ENCODE peak calls at places on chromosomes 11 and 22, in five cellular contexts. One of them, this sample, is unnamed.

GRCh38 chr11:2259466-2259830 is 10.9 kb downstream of the ASCL2 start:
- ATAC-seq in GM12878: no peak
- ATAC-seq in A549: peak; percentile 17
- ATAC-seq in K562: no peak
- ATAC-seq in upper lobe of left lung: no peak
- ATAC-seq in this sample: no peak

GRCh38 chr22:20672732-20673131 is 101.2 kb upstream of the SERPIND1 start:
- ATAC-seq in GM12878: no peak
- ATAC-seq in A549: no peak
- ATAC-seq in K562: no peak
- ATAC-seq in upper lobe of left lung: no peak
- ATAC-seq in this sample: no peak

GRCh38 chr11:6695377-6695776 is 12.2 kb upstream of the MRPL17 start:
- ATAC-seq in GM12878: no peak
- ATAC-seq in A549: no peak
- ATAC-seq in K562: no peak
- ATAC-seq in upper lobe of left lung: peak; percentile 67
- ATAC-seq in this sample: peak; percentile 84

GRCh38 chr11:40716344-40717178 is 742.9 kb downstream of the LRRC4C start:
- ATAC-seq in GM12878: no peak
- ATAC-seq in A549: no peak
- ATAC-seq in K562: no peak
- ATAC-seq in upper lobe of left lung: no peak
- ATAC-seq in this sample: no peak

GRCh38 chr22:22244337-22245250 is at the start of gene VPREB1:
- ATAC-seq in GM12878: no peak
- ATAC-seq in A549: no peak
- ATAC-seq in K562: no peak
- ATAC-seq in upper lobe of left lung: no peak
- ATAC-seq in this sample: no peak

GRCh38 chr22:19805821-19806212 is 45.2 kb downstream of the TBX1 start:
- ATAC-seq in GM12878: no peak
- ATAC-seq in A549: no peak
- ATAC-seq in K562: no peak
- ATAC-seq in upper lobe of left lung: no peak
- ATAC-seq in this sample: no peak

GRCh38 chr22:27667121-27667843 is 134.3 kb downstream of the MN1 start:
- ATAC-seq in GM12878: no peak
- ATAC-seq in A549: no peak
- ATAC-seq in K562: no peak
- ATAC-seq in upper lobe of left lung: no peak
- ATAC-seq in this sample: no peak

GRCh38 chr11:113447621-113448310 is 27.4 kb downstream of the DRD2 start:
- ATAC-seq in GM12878: no peak
- ATAC-seq in A549: no peak
- ATAC-seq in K562: peak; percentile 72
- ATAC-seq in upper lobe of left lung: no peak
- ATAC-seq in this sample: no peak

GRCh38 chr11:128685383-128686044 is 8.4 kb upstream of the FLI1 start:
- ATAC-seq in GM12878: peak; percentile 32
- ATAC-seq in A549: peak; percentile 27
- ATAC-seq in K562: no peak
- ATAC-seq in upper lobe of left lung: no peak
- ATAC-seq in this sample: no peak

GRCh38 chr11:123219066-123219697 is 24.1 kb upstream of the CLMP start:
- ATAC-seq in GM12878: no peak
- ATAC-seq in A549: peak; percentile 94
- ATAC-seq in K562: no peak
- ATAC-seq in upper lobe of left lung: peak; percentile 51
- ATAC-seq in this sample: peak; percentile 56

DNA sequence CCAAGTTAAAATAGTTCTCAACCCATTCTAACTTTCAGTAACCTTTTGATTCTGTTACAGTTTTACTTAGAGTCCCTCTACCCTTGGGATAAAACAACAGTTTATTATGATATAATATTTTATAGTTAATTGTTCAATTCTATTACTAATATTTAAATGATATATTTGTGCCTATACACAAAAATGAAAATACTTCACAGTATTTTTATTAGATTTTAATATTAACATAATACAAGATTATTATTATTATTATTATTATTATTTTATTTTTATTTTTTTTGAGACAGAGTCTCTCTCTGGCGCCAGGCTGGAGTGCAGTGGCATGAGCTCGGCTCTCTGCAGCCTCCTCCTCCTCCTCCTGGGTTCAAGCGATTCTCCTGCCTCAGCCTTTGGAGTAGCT is 416.7 kb downstream of the NTM start:
- ATAC-seq in GM12878: no peak
- ATAC-seq in A549: no peak
- ATAC-seq in K562: no peak
- ATAC-seq in upper lobe of left lung: no peak
- ATAC-seq in this sample: no peak
- H3K27ac ChIP-seq in GM12878: no peak overlapping the region
- H3K27ac ChIP-seq in A549: no peak overlapping the region
- H3K27ac ChIP-seq in K562: no peak overlapping the region
- H3K27ac ChIP-seq in upper lobe of left lung: no peak overlapping the region
- H3K27ac ChIP-seq in this sample: no peak overlapping the region

GRCh38 chr11:65860278-65861164 is at the start of gene MUS81:
- ATAC-seq in GM12878: peak; percentile 58
- ATAC-seq in A549: peak; percentile 74
- ATAC-seq in K562: peak; percentile 68
- ATAC-seq in upper lobe of left lung: peak; percentile 92
- ATAC-seq in this sample: peak; percentile 67

GRCh38 chr11:65858354-65859133 is 564 bp upstream of the CFL1 start:
- ATAC-seq in GM12878: no peak
- ATAC-seq in A549: peak; percentile 76
- ATAC-seq in K562: no peak
- ATAC-seq in upper lobe of left lung: no peak
- ATAC-seq in this sample: no peak

GRCh38 chr11:65859812-65860277 is 388 bp upstream of the MUS81 start:
- ATAC-seq in GM12878: no peak
- ATAC-seq in A549: peak; percentile 2
- ATAC-seq in K562: no peak
- ATAC-seq in upper lobe of left lung: no peak
- ATAC-seq in this sample: no peak

GRCh38 chr11:65857500-65858353 is at the start of gene CFL1:
- ATAC-seq in GM12878: peak; percentile 72
- ATAC-seq in A549: peak; percentile 1
- ATAC-seq in K562: peak; percentile 78
- ATAC-seq in upper lobe of left lung: peak; percentile 92
- ATAC-seq in this sample: peak; percentile 80

GRCh38 chr11:65859134-65859811 is 960 bp upstream of the MUS81 start:
- ATAC-seq in GM12878: peak; percentile 78
- ATAC-seq in A549: peak; percentile 82
- ATAC-seq in K562: peak; percentile 80
- ATAC-seq in upper lobe of left lung: peak; percentile 93
- ATAC-seq in this sample: peak; percentile 78
- TF ChIP-seq EP300 in GM12878: no peak
- TF ChIP-seq EP300 in A549: no peak
- TF ChIP-seq EP300 in K562: peak; percentile 10
- TF ChIP-seq EP300 in upper lobe of left lung: no peak
- TF ChIP-seq EP300 in this sample: no peak

DNA sequence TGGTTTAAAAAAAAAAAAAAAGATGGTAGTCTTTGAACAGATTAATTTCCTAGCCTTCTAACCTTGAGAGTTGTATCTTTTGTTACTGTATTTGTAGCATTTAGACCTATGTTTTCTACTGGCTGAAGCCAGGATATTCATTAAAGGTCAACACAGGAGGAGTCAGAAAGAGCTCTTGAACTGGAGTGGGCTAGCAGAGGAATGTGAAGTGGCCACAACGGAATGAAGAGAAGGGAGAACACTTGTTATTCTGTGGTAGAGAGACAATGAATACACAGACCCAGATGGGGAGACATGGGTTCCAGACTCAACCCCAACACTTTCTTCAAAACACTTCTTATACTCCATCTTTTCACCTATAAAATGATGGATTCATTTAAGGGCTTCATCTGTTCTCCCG is 88.1 kb downstream of the RELT start:
- ATAC-seq in GM12878: no peak
- ATAC-seq in A549: no peak
- ATAC-seq in K562: no peak
- ATAC-seq in upper lobe of left lung: peak; percentile 78
- ATAC-seq in this sample: no peak
- H3K4me1 ChIP-seq in GM12878: no peaks in the 10 kb centered on the region
- H3K4me1 ChIP-seq in A549: no peaks in the 10 kb centered on the region
- H3K4me1 ChIP-seq in K562: peaks cover under 1% of the 10 kb centered on the region
- H3K4me1 ChIP-seq in upper lobe of left lung: peaks cover 19% of the 10 kb centered on the region
- H3K4me1 ChIP-seq in this sample: peaks cover 9% of the 10 kb centered on the region

GRCh38 chr11:8766043-8766992 is 83.7 kb downstream of the RPL27A start:
- ATAC-seq in GM12878: no peak
- ATAC-seq in A549: peak; percentile 23
- ATAC-seq in K562: peak; percentile 60
- ATAC-seq in upper lobe of left lung: no peak
- ATAC-seq in this sample: no peak
- H3K27ac ChIP-seq in GM12878: no peak overlapping the region
- H3K27ac ChIP-seq in A549: no peak overlapping the region
- H3K27ac ChIP-seq in K562: no peak overlapping the region
- H3K27ac ChIP-seq in upper lobe of left lung: no peak overlapping the region
- H3K27ac ChIP-seq in this sample: peak overlapping the region; percentile 90

GRCh38 chr22:37891926-37892325 is 14.2 kb upstream of the MICALL1 start:
- ATAC-seq in GM12878: no peak
- ATAC-seq in A549: no peak
- ATAC-seq in K562: no peak
- ATAC-seq in upper lobe of left lung: no peak
- ATAC-seq in this sample: no peak
- TF ChIP-seq EP300 in GM12878: no peak
- TF ChIP-seq EP300 in A549: no peak
- TF ChIP-seq EP300 in K562: no peak
- TF ChIP-seq EP300 in upper lobe of left lung: no peak
- TF ChIP-seq EP300 in this sample: no peak